ENCODE peak calls at places on chromosomes 1 and 21, in five cellular contexts. G, V, M, J and F are unnamed samples.

GRCh38 chr21:46355161-46356004 is 31.4 kb downstream of the PCNT start:
- DNase-seq in V (no peak), G (no peak), J (no peak), M (no peak), F (no peak)

GRCh38 chr1:194495434-194495833 is 1309.0 kb upstream of the B3GALT2 start:
- DNase-seq in J (no peak), V (no peak), G (no peak), M (no peak), F (no peak)

GRCh38 chr1:182056596-182057366 is 4.7 kb downstream of the ZNF648 start:
- DNase-seq in G (no peak), V (no peak), J (no peak), M (no peak), F (no peak)

GRCh38 chr1:218785928-218786327 is 387.8 kb upstream of the LYPLAL1 start:
- DNase-seq in G (peak; percentile 16), J (peak; percentile 44), M (no peak), V (peak; percentile 48), F (no peak)

GRCh38 chr1:52402860-52403240 is 1.4 kb downstream of the ORC1 start:
- DNase-seq in V (no peak), M (no peak), G (no peak), J (no peak), F (no peak)

GRCh38 chr1:10640079-10640578 is 156.3 kb downstream of the CASZ1 start:
- DNase-seq in J (no peak), G (no peak), M (no peak), V (peak; percentile 76), F (no peak)

GRCh38 chr1:159800177-159800935 is 1.8 kb upstream of the FCRL6 start:
- DNase-seq in G (no peak), M (no peak), V (no peak), J (no peak), F (no peak)

GRCh38 chr1:42380617-42381423 is at the start of gene RIMKLA:
- DNase-seq in J (peak; percentile 32), V (peak; percentile 55), G (peak; percentile 21), M (peak; percentile 61), F (no peak)

GRCh38 chr1:56584910-56585528 is 5.7 kb upstream of the PLPP3 start:
- DNase-seq in V (no peak), M (no peak), G (no peak), J (no peak), F (no peak)

GRCh38 chr1:28982198-28982597 is 67.8 kb downstream of the EPB41 start:
- DNase-seq in J (no peak), G (no peak), V (no peak), M (no peak), F (no peak)

GRCh38 chr1:63674238-63674864 is 81.1 kb downstream of the PGM1 start:
- DNase-seq in J (peak; percentile 88), M (peak; percentile 69), V (peak; percentile 74), G (peak; percentile 84), F (no peak)

GRCh38 chr1:211323156-211324063 is 3.2 kb upstream of the TRAF5 start:
- DNase-seq in V (peak; percentile 45), M (no peak), G (peak; percentile 50), J (no peak), F (no peak)

DNA sequence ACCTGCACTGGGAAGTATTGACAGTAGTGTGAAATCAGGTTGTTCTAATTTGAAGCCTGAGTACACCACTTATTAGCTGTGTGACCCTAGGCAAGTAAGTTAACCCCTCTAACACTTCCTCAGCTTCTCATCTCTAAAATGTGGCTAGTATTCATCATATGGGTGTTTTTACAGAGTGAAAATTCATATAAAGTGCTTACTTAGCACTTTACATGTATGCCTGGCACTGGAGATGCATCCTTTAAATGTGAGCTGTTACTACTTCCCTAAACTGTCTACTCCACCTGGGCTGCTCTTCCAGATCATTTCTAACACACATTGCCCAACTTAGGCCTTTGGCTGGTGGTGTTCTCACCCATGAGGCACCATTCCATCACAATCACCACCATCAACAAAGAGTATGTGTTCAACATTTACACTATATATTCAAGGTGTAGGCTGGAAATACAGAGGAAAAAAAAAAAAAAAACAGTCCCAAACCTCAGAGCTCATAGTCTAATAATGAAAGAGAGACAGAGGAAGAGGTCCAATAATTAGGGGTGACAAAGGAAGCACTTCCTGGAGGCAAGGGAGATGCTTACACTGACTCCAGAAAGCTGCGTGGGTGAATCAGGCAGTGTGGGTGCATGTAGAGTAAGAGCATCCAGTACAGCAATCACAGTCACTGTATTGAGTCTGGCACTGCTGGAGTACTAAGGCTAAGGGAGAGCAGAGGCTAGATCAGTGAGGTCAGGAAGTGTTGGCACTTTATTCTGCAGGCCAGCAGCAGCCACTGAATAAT is 3.6 kb downstream of the STX6 start:
- DNase-seq in M (no peak), V (no peak), J (no peak), G (no peak), F (no peak)
- TF ChIP-seq POLR2A in M (no peak), V (no peak), J (no peak), G (no peak), F (no peak)

GRCh38 chr1:3029991-3030662 is 8.9 kb downstream of the ACTRT2 start:
- DNase-seq in J (no peak), V (peak; percentile 17), M (no peak), G (no peak), F (peak; percentile 56)
- H3K4me3 ChIP-seq in J (no peak overlapping the region), V (no peak overlapping the region), M (no peak overlapping the region), G (no peak overlapping the region), F (no peak overlapping the region)

GRCh38 chr1:59697138-59697811 is 117.5 kb upstream of the HOOK1 start:
- DNase-seq in J (no peak), M (no peak), V (no peak), G (no peak), F (no peak)

GRCh38 chr1:59696421-59697115 is 118.2 kb upstream of the HOOK1 start:
- DNase-seq in G (no peak), J (no peak), V (no peak), M (no peak), F (no peak)

GRCh38 chr1:59693431-59693830 is 121.3 kb upstream of the HOOK1 start:
- DNase-seq in M (no peak), J (no peak), G (no peak), V (no peak), F (no peak)

GRCh38 chr1:59692591-59692990 is 122.2 kb upstream of the HOOK1 start:
- DNase-seq in J (peak; percentile 41), G (no peak), M (no peak), V (no peak), F (no peak)

GRCh38 chr1:59695301-59695700 is 119.4 kb upstream of the HOOK1 start:
- DNase-seq in V (no peak), M (no peak), J (no peak), G (no peak), F (no peak)
- H3K27ac ChIP-seq in V (no peak overlapping the region), M (no peak overlapping the region), J (no peak overlapping the region), G (no peak overlapping the region), F (no peak overlapping the region)

GRCh38 chr1:43969746-43970466 is at the start of gene DPH2:
- DNase-seq in J (peak; percentile 96), V (peak; percentile 97), M (peak; percentile 97), G (peak; percentile 98), F (peak; percentile 99)
- TF ChIP-seq POLR2A in J (no peak), V (no peak), M (peak; percentile 27), G (no peak), F (no peak)

GRCh38 chr1:109134423-109134822 is 20.5 kb downstream of the ELAPOR1 start:
- DNase-seq in G (no peak), M (peak; percentile 29), J (no peak), V (no peak), F (no peak)

GRCh38 chr1:109132980-109133379 is 19.1 kb downstream of the ELAPOR1 start:
- DNase-seq in G (no peak), M (no peak), V (no peak), J (no peak), F (no peak)

GRCh38 chr1:109135940-109136339 is 22.0 kb downstream of the ELAPOR1 start:
- DNase-seq in M (no peak), J (no peak), G (no peak), V (no peak), F (no peak)

GRCh38 chr1:109131800-109132199 is 17.9 kb downstream of the ELAPOR1 start:
- DNase-seq in V (no peak), M (no peak), G (no peak), J (no peak), F (no peak)

DNA sequence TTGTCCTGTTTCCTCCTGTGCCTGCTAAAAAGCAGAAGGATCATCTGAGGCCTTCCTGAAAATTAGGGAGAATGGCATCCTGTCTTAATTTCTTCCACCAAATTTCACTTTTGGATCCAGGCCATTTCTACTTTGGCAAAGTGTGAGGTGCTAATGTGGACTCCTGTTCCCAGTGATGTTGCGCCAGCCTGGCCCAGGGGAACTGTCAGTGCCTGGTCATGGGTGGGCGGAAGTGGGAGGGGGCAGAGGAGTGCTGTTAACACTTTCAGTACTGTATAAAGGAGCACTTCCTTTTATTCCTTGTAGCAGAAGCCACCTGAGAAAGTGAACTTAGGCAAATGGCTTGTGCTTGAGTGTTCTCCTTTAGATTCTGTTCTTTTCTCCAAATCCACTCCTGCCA is 19.9 kb downstream of the ELAPOR1 start:
- DNase-seq in J (no peak), G (peak; percentile 30), M (peak; percentile 80), V (peak; percentile 44), F (no peak)
- H3K4me3 ChIP-seq in J (no peak overlapping the region), G (no peak overlapping the region), M (no peak overlapping the region), V (no peak overlapping the region), F (no peak overlapping the region)

GRCh38 chr1:247299723-247300381 is 31.8 kb downstream of the ZNF496 start:
- DNase-seq in M (no peak), G (no peak), J (no peak), V (no peak), F (no peak)
- H3K27ac ChIP-seq in M (no peak overlapping the region), G (no peak overlapping the region), J (no peak overlapping the region), V (no peak overlapping the region), F (no peak overlapping the region)

GRCh38 chr1:173666646-173667045 is 3.0 kb downstream of the ANKRD45 start:
- DNase-seq in J (no peak), G (no peak), M (no peak), V (no peak), F (no peak)
- TF ChIP-seq POLR2A in J (no peak), G (no peak), M (no peak), V (no peak), F (no peak)

GRCh38 chr1:6241107-6241886 is 2.7 kb upstream of the HES3 start:
- DNase-seq in G (no peak), J (no peak), V (no peak), M (no peak), F (no peak)
- H3K4me3 ChIP-seq in G (no peak overlapping the region), J (no peak overlapping the region), V (no peak overlapping the region), M (no peak overlapping the region), F (no peak overlapping the region)

GRCh38 chr1:183472488-183473285 is at the start of gene SMG7:
- DNase-seq in J (no peak), G (peak; percentile 46), V (peak; percentile 58), M (peak; percentile 68), F (peak; percentile 86)
- H3K27ac ChIP-seq in J (peak within 1 kb of the TSS; percentile 96), G (peak within 1 kb of the TSS; percentile 93), V (peak within 1 kb of the TSS; percentile 95), M (peak within 1 kb of the TSS; percentile 98), F (peak within 1 kb of the TSS; percentile 98)